ENCODE peak calls at places on chromosome 3, in nine cellular contexts. I is WERI-Rb-1, O is heart right ventricle, T is breast epithelium, N is heart left ventricle, R is tibial artery, P is A673, W is bronchial epithelial cell, U is A549. Q is an unnamed sample.
A peak's percentile ranks its signal among the peaks of the same experiment; 100 is the strongest.

GRCh38 chr3:42498034-42498433 is 4.4 kb upstream of the VIPR1 start:
- DNase-seq in I (peak; percentile 1), O (no peak), T (no peak), N (no peak), R (no peak), P (no peak), W (no peak), U (no peak), Q (no peak)

GRCh38 chr3:194472290-194472920 is 14.4 kb downstream of the ATP13A3 start:
- DNase-seq in I (no peak), O (no peak), T (no peak), N (no peak), R (no peak), P (peak; percentile 81), W (peak; percentile 78), U (peak; percentile 25), Q (no peak)

GRCh38 chr3:118000219-118000618 is 1034.4 kb downstream of the IGSF11 start:
- DNase-seq in I (no peak), O (no peak), T (no peak), N (no peak), R (no peak), P (no peak), W (no peak), U (no peak), Q (no peak)

GRCh38 chr3:135304378-135304777 is 509.3 kb downstream of the EPHB1 start:
- DNase-seq in I (no peak), O (no peak), T (no peak), N (no peak), R (no peak), P (no peak), W (no peak), U (no peak), Q (no peak)

GRCh38 chr3:151837057-151837456 is 23.1 kb downstream of the AADAC start:
- DNase-seq in I (peak; percentile 12), O (no peak), T (no peak), N (no peak), R (no peak), P (peak; percentile 82), W (peak; percentile 98), U (peak; percentile 79), Q (peak; percentile 71)

GRCh38 chr3:117278424-117279190 is 569.0 kb downstream of the TUSC7 start:
- DNase-seq in I (no peak), O (no peak), T (no peak), N (no peak), R (no peak), P (peak; percentile 23), W (peak; percentile 43), U (peak; percentile 88), Q (peak; percentile 56)

GRCh38 chr3:194206375-194206774 is 70.4 kb downstream of the HES1 start:
- DNase-seq in I (no peak), O (peak; percentile 34), T (no peak), N (no peak), R (peak; percentile 38), P (no peak), W (no peak), U (no peak), Q (no peak)

GRCh38 chr3:27127195-27127594 is 242.0 kb downstream of the NEK10 start:
- DNase-seq in I (no peak), O (no peak), T (no peak), N (no peak), R (no peak), P (no peak), W (peak; percentile 81), U (no peak), Q (no peak)

GRCh38 chr3:53198256-53198977 is 37.4 kb downstream of the PRKCD start:
- DNase-seq in I (no peak), O (no peak), T (no peak), N (no peak), R (no peak), P (no peak), W (no peak), U (no peak), Q (no peak)
- TF ChIP-seq CTCF in I (peak; percentile 43), O (no peak), T (no peak), N (no peak), R (no peak), P (no peak), W (no peak), U (no peak), Q (peak; percentile 24)

GRCh38 chr3:184562875-184563568 is 1.4 kb downstream of the EPHB3 start:
- DNase-seq in I (no peak), O (no peak), T (no peak), N (no peak), R (no peak), P (no peak), W (no peak), U (no peak), Q (no peak)

GRCh38 chr3:184564685-184565385 is 3.2 kb downstream of the EPHB3 start:
- DNase-seq in I (no peak), O (no peak), T (no peak), N (no peak), R (no peak), P (no peak), W (no peak), U (no peak), Q (no peak)

GRCh38 chr3:184565421-184566211 is 4.0 kb downstream of the EPHB3 start:
- DNase-seq in I (no peak), O (no peak), T (peak; percentile 93), N (no peak), R (no peak), P (peak; percentile 67), W (peak; percentile 92), U (peak; percentile 37), Q (no peak)

GRCh38 chr3:184563569-184563925 is 2.0 kb downstream of the EPHB3 start:
- DNase-seq in I (no peak), O (no peak), T (no peak), N (no peak), R (no peak), P (no peak), W (no peak), U (no peak), Q (no peak)

DNA sequence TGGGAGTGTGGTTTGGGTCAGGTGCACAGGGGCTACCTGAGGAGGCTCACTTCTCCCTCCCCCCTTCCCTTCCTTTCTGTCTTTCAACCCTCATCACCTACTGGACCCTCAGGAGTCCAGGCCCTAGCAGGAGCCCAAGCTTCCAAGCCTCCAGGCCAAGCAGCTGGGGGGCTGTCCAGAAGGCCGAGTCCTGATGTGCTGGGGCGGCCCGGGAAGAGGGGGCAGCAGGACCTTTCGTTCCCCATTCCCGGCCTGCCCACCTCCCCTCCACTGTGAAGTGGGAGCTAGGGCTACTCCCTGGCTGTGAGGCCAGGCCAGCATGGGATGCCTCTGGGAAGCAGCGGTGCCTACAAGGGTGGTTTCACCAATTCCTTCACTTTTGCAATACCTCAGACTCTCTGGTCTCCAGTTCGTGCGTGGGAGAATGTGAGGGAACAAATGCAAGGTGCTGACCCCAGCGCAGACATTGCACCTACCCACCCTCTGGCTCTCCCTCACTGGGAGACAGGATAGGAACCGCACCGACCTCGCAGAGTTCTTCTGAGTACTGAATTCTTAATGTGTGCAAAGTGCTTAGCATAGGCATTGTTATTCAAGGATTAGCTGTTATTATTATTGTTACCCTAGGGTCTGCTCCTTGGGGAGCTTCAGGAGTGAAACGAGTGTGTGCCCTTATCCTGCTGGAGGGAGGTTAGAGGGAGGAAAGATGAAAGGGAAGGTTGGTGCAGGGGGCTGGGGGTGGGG is 2.5 kb downstream of the EPHB3 start:
- DNase-seq in I (no peak), O (no peak), T (no peak), N (no peak), R (no peak), P (no peak), W (no peak), U (no peak), Q (no peak)
- H3K4me3 ChIP-seq in I (no peak overlapping the region), O (no peak overlapping the region), T (peak overlapping the region; percentile 79), N (peak overlapping the region; percentile 65), R (no peak overlapping the region), P (peak overlapping the region; percentile 77), W (peak overlapping the region; percentile 68), U (no peak overlapping the region), Q (no peak overlapping the region)

GRCh38 chr3:99885085-99885484 is 67.4 kb downstream of the CMSS1 start:
- DNase-seq in I (no peak), O (no peak), T (no peak), N (no peak), R (no peak), P (no peak), W (no peak), U (no peak), Q (no peak)

GRCh38 chr3:99883693-99884092 is 66.0 kb downstream of the CMSS1 start:
- DNase-seq in I (no peak), O (no peak), T (no peak), N (no peak), R (no peak), P (no peak), W (no peak), U (no peak), Q (no peak)

GRCh38 chr3:99883138-99883461 is 65.4 kb downstream of the CMSS1 start:
- DNase-seq in I (no peak), O (no peak), T (no peak), N (no peak), R (no peak), P (no peak), W (no peak), U (no peak), Q (no peak)

GRCh38 chr3:99884484-99884883 is 66.8 kb downstream of the CMSS1 start:
- DNase-seq in I (no peak), O (no peak), T (no peak), N (no peak), R (no peak), P (no peak), W (no peak), U (no peak), Q (no peak)

DNA sequence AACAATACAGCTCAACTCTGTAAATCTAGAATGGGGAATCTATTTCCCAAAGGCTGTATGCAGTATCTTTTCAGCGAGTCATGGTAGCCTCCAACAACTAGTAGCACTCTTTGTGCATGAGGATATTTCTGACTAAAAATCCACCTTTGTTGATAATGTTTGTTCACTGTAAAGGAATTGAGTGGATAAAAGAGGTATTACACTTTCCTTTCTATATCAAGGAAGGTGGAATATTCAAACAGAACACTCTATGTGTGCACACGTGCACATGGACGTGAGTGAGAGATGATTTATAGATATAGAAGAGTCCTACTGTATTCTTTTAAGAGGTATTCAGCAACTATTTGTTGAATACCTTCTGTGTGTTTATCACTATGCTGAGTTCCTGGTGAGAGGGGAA is 68.2 kb downstream of the CMSS1 start:
- DNase-seq in I (no peak), O (no peak), T (no peak), N (no peak), R (no peak), P (no peak), W (no peak), U (no peak), Q (no peak)
- TF ChIP-seq CTCF in I (no peak), O (no peak), T (no peak), N (no peak), R (no peak), P (no peak), W (no peak), U (no peak), Q (no peak)

GRCh38 chr3:114608293-114608692 is 314.5 kb downstream of the TIGIT start:
- DNase-seq in I (no peak), O (no peak), T (no peak), N (no peak), R (no peak), P (no peak), W (peak; percentile 57), U (no peak), Q (peak; percentile 87)

GRCh38 chr3:114615535-114616064 is 321.8 kb downstream of the TIGIT start:
- DNase-seq in I (no peak), O (no peak), T (no peak), N (no peak), R (no peak), P (no peak), W (no peak), U (no peak), Q (no peak)

GRCh38 chr3:114606336-114606735 is 312.5 kb downstream of the TIGIT start:
- DNase-seq in I (no peak), O (no peak), T (no peak), N (no peak), R (no peak), P (no peak), W (no peak), U (no peak), Q (no peak)

GRCh38 chr3:114609952-114610351 is 316.1 kb downstream of the TIGIT start:
- DNase-seq in I (no peak), O (no peak), T (no peak), N (no peak), R (no peak), P (no peak), W (no peak), U (no peak), Q (no peak)
- H3K4me3 ChIP-seq in I (no peak overlapping the region), O (no peak overlapping the region), T (no peak overlapping the region), N (no peak overlapping the region), R (no peak overlapping the region), P (no peak overlapping the region), W (no peak overlapping the region), U (no peak overlapping the region), Q (no peak overlapping the region)

Q was measured in epithelial cell of proximal tubule.